ENCODE peak calls at places on chromosome 7, in four cellular contexts. One of them, this sample, is unnamed.

GRCh38 chr7:69067397-69067796 is 530.9 kb upstream of the AUTS2 start:
- DNase-seq in A549: peak
- DNase-seq in K562: peak
- DNase-seq in GM12878: no peak
- DNase-seq in this sample: no peak

GRCh38 chr7:47180268-47180826 is 401.6 kb downstream of the TNS3 start:
- DNase-seq in K562: peak
- DNase-seq in A549: peak
- DNase-seq in GM12878: no peak
- DNase-seq in this sample: peak

GRCh38 chr7:22771829-22772228 is 44.8 kb downstream of the IL6 start:
- DNase-seq in A549: no peak
- DNase-seq in GM12878: no peak
- DNase-seq in K562: no peak
- DNase-seq in this sample: no peak

GRCh38 chr7:111679944-111680343 is 117.7 kb upstream of the IMMP2L start:
- DNase-seq in GM12878: no peak
- DNase-seq in A549: no peak
- DNase-seq in K562: no peak
- DNase-seq in this sample: no peak

GRCh38 chr7:27994639-27995038 is 186.0 kb downstream of the JAZF1 start:
- DNase-seq in A549: no peak
- DNase-seq in K562: no peak
- DNase-seq in GM12878: no peak
- DNase-seq in this sample: peak

GRCh38 chr7:131546583-131547111 is 9.8 kb downstream of the PODXL start:
- DNase-seq in GM12878: no peak
- DNase-seq in A549: peak
- DNase-seq in K562: peak
- DNase-seq in this sample: peak

GRCh38 chr7:129771928-129772479 is 160.5 kb downstream of the NRF1 start:
- DNase-seq in A549: no peak
- DNase-seq in K562: no peak
- DNase-seq in GM12878: no peak
- DNase-seq in this sample: peak

GRCh38 chr7:45000096-45001032 is at the start of gene CCM2:
- DNase-seq in K562: no peak
- DNase-seq in GM12878: no peak
- DNase-seq in A549: no peak
- DNase-seq in this sample: peak

GRCh38 chr7:121505540-121506182 is 109.6 kb upstream of the FAM3C start:
- DNase-seq in A549: peak
- DNase-seq in K562: no peak
- DNase-seq in GM12878: no peak
- DNase-seq in this sample: no peak

GRCh38 chr7:23472974-23473847 is 2.9 kb upstream of the IGF2BP3 start:
- DNase-seq in K562: no peak
- DNase-seq in GM12878: no peak
- DNase-seq in A549: peak
- DNase-seq in this sample: peak

GRCh38 chr7:51019231-51019844 is 236.6 kb upstream of the GRB10 start:
- DNase-seq in K562: no peak
- DNase-seq in GM12878: no peak
- DNase-seq in A549: no peak
- DNase-seq in this sample: no peak

GRCh38 chr7:151038951-151039849 is 9.1 kb upstream of the ASIC3 start:
- DNase-seq in GM12878: no peak
- DNase-seq in K562: peak
- DNase-seq in A549: peak
- DNase-seq in this sample: peak

GRCh38 chr7:497946-498655 is 21.5 kb downstream of the PDGFA start:
- DNase-seq in A549: no peak
- DNase-seq in GM12878: no peak
- DNase-seq in K562: no peak
- DNase-seq in this sample: no peak

GRCh38 chr7:150966002-150966401 is 12.1 kb downstream of the KCNH2 start:
- DNase-seq in GM12878: no peak
- DNase-seq in K562: no peak
- DNase-seq in A549: no peak
- DNase-seq in this sample: peak

GRCh38 chr7:140364819-140365218 is 33.5 kb downstream of the SLC37A3 start:
- DNase-seq in A549: no peak
- DNase-seq in GM12878: no peak
- DNase-seq in K562: no peak
- DNase-seq in this sample: no peak

GRCh38 chr7:2227699-2228098 is 5.0 kb downstream of the MAD1L1 start:
- DNase-seq in GM12878: no peak
- DNase-seq in K562: no peak
- DNase-seq in A549: no peak
- DNase-seq in this sample: no peak

GRCh38 chr7:94374231-94374630 is 20.5 kb upstream of the COL1A2 start:
- DNase-seq in K562: no peak
- DNase-seq in A549: no peak
- DNase-seq in GM12878: no peak
- DNase-seq in this sample: no peak

GRCh38 chr7:17689361-17689760 is 250.9 kb downstream of the SNX13 start:
- DNase-seq in K562: no peak
- DNase-seq in A549: no peak
- DNase-seq in GM12878: no peak
- DNase-seq in this sample: no peak

GRCh38 chr7:14717711-14718304 is 184.7 kb downstream of the DGKB start:
- DNase-seq in GM12878: no peak
- DNase-seq in A549: no peak
- DNase-seq in K562: no peak
- DNase-seq in this sample: peak

GRCh38 chr7:121372376-121373024 is 23.6 kb downstream of the FAM3C start:
- DNase-seq in A549: no peak
- DNase-seq in GM12878: peak
- DNase-seq in K562: no peak
- DNase-seq in this sample: no peak

GRCh38 chr7:116210345-116211005 is at the start of gene TES:
- DNase-seq in K562: peak
- DNase-seq in A549: peak
- DNase-seq in GM12878: no peak
- DNase-seq in this sample: peak

DNA sequence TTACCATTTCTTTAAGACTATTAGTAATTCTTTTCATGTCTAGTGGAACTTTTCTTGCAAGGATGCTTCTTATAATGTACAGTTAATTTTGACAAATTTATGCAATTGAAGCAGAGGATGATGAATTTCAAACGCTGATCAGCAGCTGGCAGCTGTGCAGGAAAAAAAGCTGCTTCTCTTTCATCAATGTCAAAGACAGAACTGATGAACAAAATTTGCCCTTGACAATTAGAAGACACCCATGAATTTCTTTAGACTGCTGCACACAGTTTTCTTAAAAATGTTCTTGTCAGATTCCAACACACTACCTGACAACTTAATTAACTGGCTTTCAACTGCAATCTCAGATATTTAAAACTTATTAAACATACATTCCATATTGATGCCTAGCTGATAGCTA is 138.3 kb downstream of the SKAP2 start:
- DNase-seq in K562: no peak
- DNase-seq in A549: no peak
- DNase-seq in GM12878: no peak
- DNase-seq in this sample: no peak
- TF ChIP-seq EP300 in K562: no peak
- TF ChIP-seq EP300 in A549: no peak
- TF ChIP-seq EP300 in GM12878: no peak
- TF ChIP-seq EP300 in this sample: no peak

GRCh38 chr7:114160925-114161324 is 242.1 kb upstream of the PPP1R3A start:
- DNase-seq in GM12878: no peak
- DNase-seq in K562: no peak
- DNase-seq in A549: no peak
- DNase-seq in this sample: no peak
- TF ChIP-seq RCOR1 in GM12878: no peak
- TF ChIP-seq RCOR1 in K562: no peak
- TF ChIP-seq RCOR1 in A549: no peak
- TF ChIP-seq RCOR1 in this sample: no peak

DNA sequence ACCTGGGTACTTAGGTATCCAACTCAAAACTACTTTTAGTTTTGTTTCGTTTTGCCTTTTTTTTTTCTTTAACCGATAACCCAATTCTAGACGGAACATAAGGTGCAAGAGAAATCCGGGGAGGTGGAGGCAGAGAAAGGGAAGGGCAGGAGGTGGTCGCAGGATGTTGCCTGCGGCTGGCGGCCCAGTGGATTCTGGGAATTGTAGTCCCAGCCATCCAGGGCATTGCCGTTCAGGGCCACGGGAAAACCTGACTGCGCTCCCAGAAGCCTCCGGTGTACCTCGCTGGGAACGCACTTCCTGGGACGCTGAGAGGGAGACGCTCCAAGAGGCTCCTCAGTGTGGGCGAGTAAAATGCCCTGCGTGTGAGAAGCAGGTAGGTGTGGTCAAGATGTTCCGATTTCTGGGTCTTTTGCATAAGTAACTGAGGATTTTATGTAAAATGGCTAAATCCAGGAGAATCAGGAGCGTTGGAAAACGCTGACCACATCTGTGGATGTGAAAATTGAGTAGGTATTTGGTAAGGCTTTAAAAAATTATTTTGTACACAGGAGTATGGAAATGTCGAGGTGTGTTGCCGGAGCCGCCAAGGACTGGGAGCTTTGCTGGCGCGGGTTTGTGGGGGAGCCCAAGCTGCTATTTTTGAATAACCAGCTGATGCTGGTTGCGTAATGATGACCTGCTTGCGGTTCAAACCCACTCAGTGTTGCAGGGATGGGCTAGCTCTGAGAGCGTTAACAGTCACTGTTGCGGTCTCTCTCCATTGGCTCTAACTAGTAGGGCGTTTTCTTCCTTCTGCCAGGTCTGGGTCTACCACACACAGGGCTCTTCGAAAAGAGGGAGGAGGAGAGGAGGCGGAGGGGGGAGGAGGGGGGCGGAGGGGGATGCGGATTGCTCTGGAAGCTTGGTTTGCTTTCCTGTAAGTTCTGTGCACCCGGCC is at the start of gene CLDN12:
- DNase-seq in K562: peak
- DNase-seq in A549: peak
- DNase-seq in GM12878: peak
- DNase-seq in this sample: peak
- TF ChIP-seq EP300 in K562: peak
- TF ChIP-seq EP300 in A549: no peak
- TF ChIP-seq EP300 in GM12878: peak
- TF ChIP-seq EP300 in this sample: peak

GRCh38 chr7:6271091-6271658 is 1.2 kb downstream of the CYTH3 start:
- DNase-seq in K562: no peak
- DNase-seq in GM12878: no peak
- DNase-seq in A549: peak
- DNase-seq in this sample: peak
- TF ChIP-seq RCOR1 in K562: no peak
- TF ChIP-seq RCOR1 in GM12878: no peak
- TF ChIP-seq RCOR1 in A549: no peak
- TF ChIP-seq RCOR1 in this sample: no peak

GRCh38 chr7:10221084-10221483 is 752.6 kb upstream of the PHF14 start:
- DNase-seq in A549: no peak
- DNase-seq in K562: no peak
- DNase-seq in GM12878: no peak
- DNase-seq in this sample: no peak

GRCh38 chr7:10212664-10213063 is 761.0 kb upstream of the PHF14 start:
- DNase-seq in K562: no peak
- DNase-seq in A549: no peak
- DNase-seq in GM12878: no peak
- DNase-seq in this sample: no peak

GRCh38 chr7:10211861-10212260 is 761.8 kb upstream of the PHF14 start:
- DNase-seq in A549: no peak
- DNase-seq in GM12878: no peak
- DNase-seq in K562: no peak
- DNase-seq in this sample: no peak

DNA sequence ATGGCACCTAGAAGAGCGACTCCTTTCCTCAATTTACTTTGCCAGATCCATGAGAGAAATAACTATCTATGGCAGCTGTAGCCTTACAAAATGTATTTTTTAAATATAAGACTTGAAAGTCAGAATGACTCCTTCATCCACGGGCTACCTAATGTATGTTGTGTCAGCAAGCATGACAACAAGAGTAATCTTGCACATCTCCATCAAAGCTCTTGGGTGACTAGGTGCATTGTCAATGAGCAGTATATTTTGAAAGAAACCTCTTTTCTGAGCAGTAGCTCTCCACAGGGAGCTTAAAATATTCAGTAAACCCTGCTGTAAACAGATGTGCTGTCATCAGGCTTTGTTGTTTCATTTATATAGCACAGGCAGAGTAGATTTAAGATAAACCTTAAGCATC is 757.2 kb upstream of the PHF14 start:
- DNase-seq in K562: no peak
- DNase-seq in GM12878: no peak
- DNase-seq in A549: no peak
- DNase-seq in this sample: no peak
- TF ChIP-seq EP300 in K562: no peak
- TF ChIP-seq EP300 in GM12878: no peak
- TF ChIP-seq EP300 in A549: no peak
- TF ChIP-seq EP300 in this sample: no peak

DNA sequence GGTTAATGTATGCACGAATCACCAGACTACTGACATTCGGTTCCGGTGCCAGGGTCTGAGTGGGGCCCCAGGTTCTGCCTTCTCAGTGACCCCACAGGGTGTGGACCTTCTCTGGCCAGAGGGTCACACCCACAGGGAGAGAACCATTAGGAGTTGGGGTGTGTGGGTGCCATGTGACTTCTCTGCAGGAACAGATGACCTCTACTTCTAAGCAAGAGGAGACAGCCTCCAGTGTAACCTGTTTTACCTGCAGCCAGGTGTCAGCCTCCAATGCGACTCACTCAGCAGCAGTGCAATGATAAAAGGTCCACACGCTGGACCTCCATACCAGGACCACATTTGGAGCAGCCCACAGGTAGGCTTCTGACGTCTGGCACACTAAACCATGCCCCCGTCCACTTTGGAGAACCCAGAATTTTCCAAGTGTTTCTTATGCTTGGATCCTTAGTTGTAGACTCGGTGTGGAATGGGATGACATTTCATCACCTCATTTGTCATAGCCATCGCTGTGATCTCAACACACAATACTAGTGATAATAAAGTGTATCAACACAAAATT is 16.2 kb upstream of the INSIG1 start:
- DNase-seq in GM12878: no peak
- DNase-seq in K562: no peak
- DNase-seq in A549: no peak
- DNase-seq in this sample: no peak
- TF ChIP-seq RCOR1 in GM12878: no peak
- TF ChIP-seq RCOR1 in K562: no peak
- TF ChIP-seq RCOR1 in A549: no peak
- TF ChIP-seq RCOR1 in this sample: no peak

This sample was measured in SK-N-SH.